ENCODE peak calls at places on chromosomes 1 and 21, in seven cellular contexts. N, D, Z, S, W, A and L are unnamed samples.

GRCh38 chr21:45865106-45865835 is 116.3 kb upstream of the COL6A1 start:
- DNase-seq in N (peak; percentile 80), D (no peak), Z (no peak), S (no peak), W (peak; percentile 26), A (no peak), L (no peak)

GRCh38 chr1:231026576-231026975 is 13.5 kb downstream of the FAM89A start:
- DNase-seq in N (no peak), D (no peak), Z (no peak), S (no peak), W (no peak), A (no peak), L (no peak)

GRCh38 chr1:218494000-218494399 is 148.9 kb downstream of the TGFB2 start:
- DNase-seq in N (no peak), D (no peak), Z (no peak), S (no peak), W (no peak), A (no peak), L (no peak)

GRCh38 chr1:27152829-27153548 is 1.9 kb downstream of the SLC9A1 start:
- DNase-seq in N (no peak), D (no peak), Z (no peak), S (no peak), W (no peak), A (no peak), L (no peak)

GRCh38 chr1:68904472-68904871 is 407.6 kb upstream of the DEPDC1 start:
- DNase-seq in N (no peak), D (no peak), Z (no peak), S (no peak), W (no peak), A (peak; percentile 69), L (no peak)

GRCh38 chr1:239725371-239725770 is 339.0 kb downstream of the CHRM3 start:
- DNase-seq in N (no peak), D (no peak), Z (no peak), S (no peak), W (no peak), A (no peak), L (no peak)

GRCh38 chr1:7373936-7374760 is 396.9 kb upstream of the VAMP3 start:
- DNase-seq in N (no peak), D (no peak), Z (no peak), S (no peak), W (peak; percentile 61), A (no peak), L (no peak)

GRCh38 chr1:55926906-55927471 is 652.4 kb downstream of the PLPP3 start:
- DNase-seq in N (no peak), D (no peak), Z (no peak), S (no peak), W (no peak), A (peak; percentile 2), L (no peak)

GRCh38 chr21:40736145-40736544 is 110.8 kb downstream of the DSCAM start:
- DNase-seq in N (no peak), D (no peak), Z (no peak), S (no peak), W (no peak), A (no peak), L (no peak)

DNA sequence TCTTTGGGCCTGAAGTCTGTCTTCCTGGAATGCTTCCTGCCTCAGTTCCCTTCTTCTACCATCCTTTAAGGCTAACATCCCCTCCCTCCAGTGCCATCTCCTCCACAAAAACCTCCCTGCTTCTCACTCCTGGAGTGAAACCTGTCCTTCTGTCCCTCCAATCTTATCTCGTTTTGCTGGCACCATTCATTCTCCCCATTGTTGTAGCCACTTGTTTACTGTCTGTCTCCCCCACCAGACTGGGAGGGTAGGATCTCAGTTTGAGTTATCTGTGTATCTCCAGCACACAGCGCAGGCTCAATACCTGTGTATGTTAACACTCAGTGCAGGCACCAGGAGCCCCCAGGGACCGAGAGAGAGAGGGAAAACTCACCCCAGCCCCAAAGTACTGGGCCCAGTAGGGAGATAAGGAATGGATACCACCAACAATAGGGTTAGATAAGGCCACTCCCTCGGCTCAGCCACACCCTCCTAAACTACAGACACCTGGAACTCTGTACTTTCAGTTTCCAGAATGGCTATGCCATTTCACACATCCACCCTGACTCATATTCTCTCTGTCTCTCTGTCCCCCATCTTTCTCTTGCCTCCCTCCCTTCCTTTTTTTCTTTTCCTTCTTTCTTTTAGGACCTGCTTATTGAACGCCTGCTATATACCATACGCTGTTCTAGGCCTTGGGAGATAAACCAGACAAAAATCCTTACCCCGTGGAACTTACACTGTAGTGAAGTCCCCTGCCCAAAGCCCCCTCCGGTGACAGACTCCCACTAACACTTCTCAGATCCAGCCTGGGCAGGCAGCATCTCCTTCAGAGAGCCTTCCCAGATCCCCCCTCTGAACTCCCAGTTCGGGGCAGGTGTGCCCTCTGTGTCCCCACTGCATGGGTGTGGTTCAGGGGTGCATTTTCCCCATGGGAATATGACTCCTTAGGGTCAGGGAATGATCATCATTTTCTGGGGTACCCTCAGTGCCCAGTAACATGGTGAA is 3.3 kb upstream of the SSBP3 start:
- DNase-seq in N (no peak), D (no peak), Z (peak; percentile 90), S (no peak), W (no peak), A (no peak), L (no peak)
- H3K27ac ChIP-seq in N (no peak overlapping the region), D (no peak overlapping the region), Z (peak overlapping the region; percentile 49), S (no peak overlapping the region), W (no peak overlapping the region), A (no peak overlapping the region), L (no peak overlapping the region)

GRCh38 chr1:42035205-42035829 is 116.6 kb upstream of the HIVEP3 start:
- DNase-seq in N (no peak), D (no peak), Z (peak; percentile 26), S (peak; percentile 58), W (peak; percentile 78), A (peak; percentile 83), L (peak; percentile 67)

GRCh38 chr1:42038261-42038660 is 114.9 kb upstream of the GUCA2B start:
- DNase-seq in N (no peak), D (no peak), Z (no peak), S (no peak), W (no peak), A (no peak), L (no peak)

GRCh38 chr1:42040159-42040558 is 113.1 kb upstream of the GUCA2B start:
- DNase-seq in N (no peak), D (no peak), Z (no peak), S (no peak), W (no peak), A (no peak), L (no peak)

GRCh38 chr1:42037586-42037985 is 115.6 kb upstream of the GUCA2B start:
- DNase-seq in N (no peak), D (no peak), Z (no peak), S (no peak), W (no peak), A (no peak), L (no peak)

GRCh38 chr1:42035830-42036604 is 117.2 kb upstream of the GUCA2B start:
- DNase-seq in N (peak; percentile 25), D (peak; percentile 98), Z (peak; percentile 91), S (peak; percentile 98), W (peak; percentile 96), A (peak; percentile 96), L (peak; percentile 92)
- H3K27ac ChIP-seq in N (no peak overlapping the region), D (no peak overlapping the region), Z (no peak overlapping the region), S (peak overlapping the region; percentile 86), W (peak overlapping the region; percentile 60), A (no peak overlapping the region), L (no peak overlapping the region)

GRCh38 chr1:221847676-221848075 is 105.8 kb upstream of the DUSP10 start:
- DNase-seq in N (no peak), D (no peak), Z (no peak), S (no peak), W (no peak), A (no peak), L (no peak)
- H3K27ac ChIP-seq in N (no peak overlapping the region), D (no peak overlapping the region), Z (no peak overlapping the region), S (no peak overlapping the region), W (no peak overlapping the region), A (no peak overlapping the region), L (no peak overlapping the region)

GRCh38 chr21:38993561-38993960 is 187.8 kb downstream of the ETS2 start:
- DNase-seq in N (peak; percentile 88), D (no peak), Z (peak; percentile 37), S (no peak), W (no peak), A (no peak), L (no peak)

GRCh38 chr21:38995071-38995669 is 188.1 kb downstream of the PSMG1 start:
- DNase-seq in N (no peak), D (no peak), Z (no peak), S (no peak), W (no peak), A (no peak), L (no peak)

GRCh38 chr21:38992737-38993136 is 187.0 kb downstream of the ETS2 start:
- DNase-seq in N (no peak), D (no peak), Z (no peak), S (no peak), W (no peak), A (no peak), L (no peak)

GRCh38 chr21:38995755-38996154 is 187.5 kb downstream of the PSMG1 start:
- DNase-seq in N (no peak), D (no peak), Z (peak; percentile 51), S (no peak), W (no peak), A (no peak), L (no peak)

DNA sequence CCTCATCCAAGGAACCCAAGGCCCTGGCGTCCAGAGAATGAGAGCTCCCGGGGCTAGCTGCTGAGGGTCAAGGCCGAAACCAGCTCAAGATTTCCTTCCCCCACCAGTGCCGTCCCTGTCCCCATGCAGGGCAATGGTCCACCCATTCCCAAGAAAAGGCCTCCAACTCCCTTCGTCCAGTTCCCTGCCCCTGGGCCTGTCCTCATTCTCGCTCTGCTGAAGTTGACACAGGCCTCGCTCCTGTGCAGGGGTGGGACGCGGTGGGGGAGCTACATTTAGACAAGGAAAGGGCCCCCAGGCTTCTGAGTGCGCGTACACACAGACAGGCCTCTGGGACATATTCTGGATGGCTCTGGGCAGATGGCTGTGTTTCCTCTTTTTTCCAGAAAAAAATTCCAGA is 188.3 kb downstream of the ETS2 start:
- DNase-seq in N (no peak), D (no peak), Z (no peak), S (no peak), W (no peak), A (no peak), L (no peak)
- H3K27ac ChIP-seq in N (peak overlapping the region; percentile 93), D (no peak overlapping the region), Z (no peak overlapping the region), S (peak overlapping the region; percentile 89), W (peak overlapping the region; percentile 12), A (no peak overlapping the region), L (no peak overlapping the region)

GRCh38 chr21:20259035-20259867 is 739.0 kb upstream of the NCAM2 start:
- DNase-seq in N (no peak), D (no peak), Z (no peak), S (no peak), W (no peak), A (no peak), L (no peak)
- H3K27ac ChIP-seq in N (no peak overlapping the region), D (no peak overlapping the region), Z (no peak overlapping the region), S (peak overlapping the region; percentile 57), W (no peak overlapping the region), A (no peak overlapping the region), L (peak overlapping the region; percentile 71)